ENCODE peak calls at places on chromosome 9, in nine cellular contexts. R is stimulated activated naive CD8-positive, alpha-beta T cell treated with anti-CD3 and anti-CD28 coated beads, Interleukin-15, Interleukin-2, amounts not matched to agents 100 U/mL and 50 U/mL, for 24 hours; G is progenitor cell of endocrine pancreas; E is H54; W is SHP77; Z is breast epithelium; H is A549; T is AG10803; N is NCI-H774. F is an unnamed sample.

GRCh38 chr9:117191504-117192375 is 223.1 kb downstream of the ASTN2 start:
- DNase-seq in R (no peak), G (no peak), E (no peak), W (no peak), Z (no peak), H (no peak), T (no peak), N (no peak), F (no peak)

GRCh38 chr9:134029248-134030226 is 4.3 kb downstream of the BRD3OS start:
- DNase-seq in R (no peak), G (no peak), E (no peak), W (no peak), Z (no peak), H (no peak), T (no peak), N (no peak), F (no peak)

GRCh38 chr9:72271617-72272478 is 93.2 kb downstream of the ZFAND5 start:
- DNase-seq in R (peak), G (peak), E (peak), W (peak), Z (no peak), H (peak), T (peak), N (peak), F (no peak)

GRCh38 chr9:30771278-30771677 is 1613.2 kb upstream of the ACO1 start:
- DNase-seq in R (no peak), G (no peak), E (no peak), W (no peak), Z (no peak), H (no peak), T (no peak), N (no peak), F (no peak)

GRCh38 chr9:18122156-18122555 is 351.8 kb upstream of the ADAMTSL1 start:
- DNase-seq in R (no peak), G (no peak), E (no peak), W (no peak), Z (no peak), H (no peak), T (peak), N (no peak), F (no peak)

GRCh38 chr9:14531424-14532269 is 161.6 kb downstream of the ZDHHC21 start:
- DNase-seq in R (no peak), G (no peak), E (no peak), W (no peak), Z (no peak), H (no peak), T (no peak), N (no peak), F (no peak)

GRCh38 chr9:89254773-89255125 is 56.2 kb upstream of the CKS2 start:
- DNase-seq in R (no peak), G (no peak), E (no peak), W (peak), Z (no peak), H (no peak), T (no peak), N (no peak), F (no peak)

GRCh38 chr9:133046196-133046899 is 15.4 kb upstream of the CEL start:
- DNase-seq in R (no peak), G (no peak), E (no peak), W (no peak), Z (no peak), H (no peak), T (no peak), N (no peak), F (no peak)

F was measured in suprapubic skin.